ENCODE peak calls at places on chromosomes 3 and 15, in five cellular contexts. Y, O, S, Z and E are unnamed samples.

GRCh38 chr3:95971573-95971972 is 842.8 kb upstream of the EPHA6 start:
- DNase-seq in Y (no peak), O (no peak), S (no peak), Z (no peak), E (no peak)

GRCh38 chr3:51711352-51712019 is 4.6 kb downstream of the GRM2 start:
- DNase-seq in Y (peak; percentile 13), O (no peak), S (no peak), Z (no peak), E (no peak)

GRCh38 chr15:67511606-67512005 is 9.3 kb upstream of the C15orf61 start:
- DNase-seq in Y (no peak), O (no peak), S (no peak), Z (no peak), E (no peak)

GRCh38 chr15:71532994-71533393 is 277.4 kb upstream of the NR2E3 start:
- DNase-seq in Y (peak; percentile 31), O (no peak), S (no peak), Z (no peak), E (peak; percentile 32)

GRCh38 chr3:51559266-51559907 is 20.9 kb downstream of the RAD54L2 start:
- DNase-seq in Y (peak; percentile 31), O (no peak), S (no peak), Z (no peak), E (no peak)

GRCh38 chr3:77931272-77932009 is 891.5 kb downstream of the ROBO2 start:
- DNase-seq in Y (peak; percentile 1), O (peak; percentile 40), S (no peak), Z (no peak), E (no peak)

GRCh38 chr3:39911465-39912309 is 102.3 kb downstream of the MYRIP start:
- DNase-seq in Y (no peak), O (no peak), S (no peak), Z (no peak), E (no peak)

GRCh38 chr3:16423298-16423697 is 90.2 kb downstream of the RFTN1 start:
- DNase-seq in Y (no peak), O (peak; percentile 97), S (no peak), Z (no peak), E (no peak)

GRCh38 chr3:187875868-187876267 is 130.6 kb upstream of the BCL6 start:
- DNase-seq in Y (no peak), O (no peak), S (no peak), Z (no peak), E (no peak)